ENCODE peak calls at places on chromosome 2, in eight cellular contexts. O is colonic mucosa, E is fibroblast of lung, M is OCI-LY7, P is Calu3, G is hippocampal formation, B is ACHN, L is osteocyte. H is an unnamed sample.

GRCh38 chr2:29113891-29114321 is 1.3 kb upstream of the CLIP4 start:
- DNase-seq in O (peak; percentile 57), E (peak; percentile 88), M (no peak), P (peak; percentile 82), G (no peak), B (no peak), L (no peak), H (peak; percentile 96)

GRCh38 chr2:190635781-190636180 is 13.1 kb upstream of the NAB1 start:
- DNase-seq in O (no peak), E (no peak), M (no peak), P (peak; percentile 58), G (no peak), B (peak; percentile 21), L (no peak), H (peak; percentile 32)

GRCh38 chr2:21748501-21748900 is 624.7 kb downstream of the TDRD15 start:
- DNase-seq in O (no peak), E (peak; percentile 65), M (no peak), P (no peak), G (no peak), B (no peak), L (no peak), H (no peak)

GRCh38 chr2:108607706-108608301 is 73.5 kb downstream of the LIMS1 start:
- DNase-seq in O (no peak), E (peak; percentile 67), M (peak; percentile 81), P (peak; percentile 47), G (peak; percentile 35), B (peak; percentile 68), L (no peak), H (peak; percentile 48)

GRCh38 chr2:51472300-51472699 is 440.4 kb upstream of the NRXN1 start:
- DNase-seq in O (no peak), E (no peak), M (no peak), P (no peak), G (no peak), B (no peak), L (no peak), H (no peak)

GRCh38 chr2:241161646-241162281 is 11.5 kb downstream of the PPP1R7 start:
- DNase-seq in O (peak; percentile 52), E (peak; percentile 88), M (no peak), P (no peak), G (peak; percentile 41), B (no peak), L (no peak), H (no peak)

GRCh38 chr2:156540706-156541105 is 104.5 kb downstream of the GPD2 start:
- DNase-seq in O (no peak), E (no peak), M (no peak), P (no peak), G (no peak), B (no peak), L (no peak), H (no peak)

GRCh38 chr2:8058652-8059051 is 623.2 kb upstream of the ID2 start:
- DNase-seq in O (no peak), E (no peak), M (peak; percentile 74), P (no peak), G (peak; percentile 28), B (no peak), L (no peak), H (no peak)

GRCh38 chr2:10006248-10007147 is 36.9 kb upstream of the KLF11 start:
- DNase-seq in O (no peak), E (no peak), M (no peak), P (no peak), G (no peak), B (no peak), L (no peak), H (peak; percentile 58)

GRCh38 chr2:45651415-45652089 is at the start of gene PRKCE:
- DNase-seq in O (peak; percentile 75), E (peak; percentile 59), M (peak; percentile 39), P (peak; percentile 44), G (no peak), B (peak; percentile 42), L (no peak), H (peak; percentile 25)

GRCh38 chr2:29042581-29043075 is 31.7 kb downstream of the PCARE start:
- DNase-seq in O (no peak), E (peak; percentile 70), M (no peak), P (no peak), G (no peak), B (no peak), L (no peak), H (no peak)

GRCh38 chr2:112577756-112578155 is 6.7 kb upstream of the CHCHD5 start:
- DNase-seq in O (no peak), E (peak; percentile 31), M (no peak), P (no peak), G (no peak), B (peak; percentile 49), L (no peak), H (peak; percentile 20)

GRCh38 chr2:223956267-223956666 is 996 bp upstream of the MRPL44 start:
- DNase-seq in O (no peak), E (no peak), M (no peak), P (no peak), G (no peak), B (no peak), L (no peak), H (no peak)

GRCh38 chr2:96241901-96242611 is 23.7 kb downstream of the TMEM127 start:
- DNase-seq in O (no peak), E (peak; percentile 24), M (peak; percentile 79), P (no peak), G (peak; percentile 48), B (peak; percentile 14), L (no peak), H (no peak)

H was measured in Caki2.